ENCODE peak calls at places on chromosomes 1 and 21, in ten cellular contexts. One of them, this sample, is unnamed. For H3K4me1 and H3K9me3, the result is how much of the 10 kb centered on the place peaks cover.

GRCh38 chr1:225652726-225653462 is at the start of gene ENAH:
- DNase-seq in cardiac muscle cell: peak
- DNase-seq in thoracic aorta: peak
- DNase-seq in ovary: peak
- DNase-seq in heart left ventricle: peak
- DNase-seq in upper lobe of left lung: peak
- DNase-seq in ascending aorta: peak
- DNase-seq in CD8-positive, alpha-beta T cell: no peak
- DNase-seq in transverse colon: peak
- DNase-seq in MM.1S: peak
- DNase-seq in this sample: peak

GRCh38 chr1:54965624-54966340 is 14.6 kb upstream of the TMEM61 start:
- DNase-seq in cardiac muscle cell: peak
- DNase-seq in thoracic aorta: no peak
- DNase-seq in ovary: no peak
- DNase-seq in heart left ventricle: peak
- DNase-seq in upper lobe of left lung: no peak
- DNase-seq in ascending aorta: peak
- DNase-seq in CD8-positive, alpha-beta T cell: no peak
- DNase-seq in transverse colon: peak
- DNase-seq in MM.1S: peak
- DNase-seq in this sample: peak

GRCh38 chr1:38052750-38053415 is 6.3 kb upstream of the POU3F1 start:
- DNase-seq in cardiac muscle cell: no peak
- DNase-seq in thoracic aorta: no peak
- DNase-seq in ovary: no peak
- DNase-seq in heart left ventricle: no peak
- DNase-seq in upper lobe of left lung: no peak
- DNase-seq in ascending aorta: no peak
- DNase-seq in CD8-positive, alpha-beta T cell: no peak
- DNase-seq in transverse colon: no peak
- DNase-seq in MM.1S: no peak
- DNase-seq in this sample: no peak

GRCh38 chr1:204684551-204685235 is 845 bp downstream of the LRRN2 start:
- DNase-seq in cardiac muscle cell: peak
- DNase-seq in thoracic aorta: no peak
- DNase-seq in ovary: no peak
- DNase-seq in heart left ventricle: peak
- DNase-seq in upper lobe of left lung: peak
- DNase-seq in ascending aorta: no peak
- DNase-seq in CD8-positive, alpha-beta T cell: no peak
- DNase-seq in transverse colon: peak
- DNase-seq in MM.1S: no peak
- DNase-seq in this sample: no peak

GRCh38 chr1:41046347-41046775 is 24.8 kb upstream of the SLFNL1 start:
- DNase-seq in cardiac muscle cell: no peak
- DNase-seq in thoracic aorta: no peak
- DNase-seq in ovary: no peak
- DNase-seq in heart left ventricle: no peak
- DNase-seq in upper lobe of left lung: no peak
- DNase-seq in ascending aorta: no peak
- DNase-seq in CD8-positive, alpha-beta T cell: no peak
- DNase-seq in transverse colon: peak
- DNase-seq in MM.1S: no peak
- DNase-seq in this sample: no peak

GRCh38 chr1:40179496-40180089 is 18.4 kb downstream of the RLF start:
- DNase-seq in cardiac muscle cell: no peak
- DNase-seq in thoracic aorta: no peak
- DNase-seq in ovary: no peak
- DNase-seq in heart left ventricle: no peak
- DNase-seq in upper lobe of left lung: no peak
- DNase-seq in ascending aorta: no peak
- DNase-seq in CD8-positive, alpha-beta T cell: no peak
- DNase-seq in transverse colon: no peak
- DNase-seq in MM.1S: no peak
- DNase-seq in this sample: no peak

GRCh38 chr1:225691861-225692516 is 39.1 kb upstream of the ENAH start:
- DNase-seq in cardiac muscle cell: peak
- DNase-seq in thoracic aorta: no peak
- DNase-seq in ovary: no peak
- DNase-seq in heart left ventricle: no peak
- DNase-seq in upper lobe of left lung: no peak
- DNase-seq in ascending aorta: peak
- DNase-seq in CD8-positive, alpha-beta T cell: no peak
- DNase-seq in transverse colon: no peak
- DNase-seq in MM.1S: no peak
- DNase-seq in this sample: peak

GRCh38 chr1:154567386-154568164 is at the start of gene CHRNB2:
- DNase-seq in cardiac muscle cell: peak
- DNase-seq in thoracic aorta: no peak
- DNase-seq in ovary: peak
- DNase-seq in heart left ventricle: peak
- DNase-seq in upper lobe of left lung: peak
- DNase-seq in ascending aorta: no peak
- DNase-seq in CD8-positive, alpha-beta T cell: peak
- DNase-seq in transverse colon: peak
- DNase-seq in MM.1S: peak
- DNase-seq in this sample: no peak

GRCh38 chr1:115214098-115214497 is 124.0 kb downstream of the NGF start:
- DNase-seq in cardiac muscle cell: no peak
- DNase-seq in thoracic aorta: no peak
- DNase-seq in ovary: no peak
- DNase-seq in heart left ventricle: no peak
- DNase-seq in upper lobe of left lung: no peak
- DNase-seq in ascending aorta: no peak
- DNase-seq in CD8-positive, alpha-beta T cell: no peak
- DNase-seq in transverse colon: no peak
- DNase-seq in MM.1S: no peak
- DNase-seq in this sample: no peak

GRCh38 chr21:28215214-28215954 is 777.3 kb downstream of the LTN1 start:
- DNase-seq in cardiac muscle cell: peak
- DNase-seq in thoracic aorta: no peak
- DNase-seq in ovary: no peak
- DNase-seq in heart left ventricle: peak
- DNase-seq in upper lobe of left lung: no peak
- DNase-seq in ascending aorta: no peak
- DNase-seq in CD8-positive, alpha-beta T cell: no peak
- DNase-seq in transverse colon: no peak
- DNase-seq in MM.1S: no peak
- DNase-seq in this sample: no peak

DNA sequence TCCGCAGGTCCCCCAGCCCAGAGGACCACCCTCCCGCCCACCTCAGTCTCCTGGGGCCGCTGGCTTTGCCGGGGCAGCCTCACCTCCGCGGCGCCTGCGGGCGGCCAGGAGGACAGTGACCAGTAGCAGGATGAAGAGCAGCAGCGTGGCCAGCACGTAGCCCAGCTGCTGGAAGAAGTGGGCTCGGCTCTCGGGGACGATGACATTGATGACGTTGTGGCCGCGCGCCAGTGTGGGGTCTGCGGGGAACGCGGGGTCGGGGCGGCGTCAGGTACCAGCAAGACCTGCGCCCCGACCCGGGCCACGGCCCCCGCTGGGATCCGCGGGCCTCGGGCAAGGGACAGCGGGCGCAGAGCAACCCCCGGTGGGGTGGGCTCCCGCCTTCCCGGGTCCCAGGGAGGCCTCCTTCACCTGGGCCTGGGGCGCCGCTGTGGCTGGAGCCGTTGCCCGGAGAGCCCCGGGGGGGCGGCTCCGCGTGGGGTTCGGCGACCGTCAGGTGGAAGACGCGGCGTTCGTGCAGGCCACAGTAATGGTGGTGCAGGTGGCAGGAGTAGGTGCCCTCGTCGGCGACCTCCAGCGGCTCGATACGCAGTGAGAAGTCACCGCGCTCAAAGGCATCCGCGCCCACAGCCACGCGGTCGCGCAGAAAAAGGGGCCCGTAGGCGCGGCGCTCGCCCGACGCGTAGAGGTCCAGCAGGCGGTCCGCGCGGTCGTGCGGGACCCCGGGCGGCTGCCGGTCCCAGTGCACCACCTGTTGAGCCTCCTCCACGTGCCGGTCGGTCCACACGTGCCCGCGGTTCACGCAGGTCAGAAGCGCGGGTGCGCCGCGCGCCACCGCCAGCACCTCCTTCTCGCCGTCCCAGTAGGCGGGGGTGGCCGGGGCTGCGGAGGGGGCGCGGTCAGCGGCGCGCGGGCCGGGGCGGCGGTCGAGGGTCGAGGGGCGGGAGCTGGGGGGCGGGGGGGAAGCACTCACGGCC is 3.8 kb downstream of the MXRA8 start:
- DNase-seq in cardiac muscle cell: no peak
- DNase-seq in thoracic aorta: no peak
- DNase-seq in ovary: no peak
- DNase-seq in heart left ventricle: no peak
- DNase-seq in upper lobe of left lung: peak
- DNase-seq in ascending aorta: no peak
- DNase-seq in CD8-positive, alpha-beta T cell: no peak
- DNase-seq in transverse colon: no peak
- DNase-seq in MM.1S: no peak
- DNase-seq in this sample: no peak
- H3K4me1 ChIP-seq in cardiac muscle cell: under half
- H3K4me1 ChIP-seq in thoracic aorta: half or more
- H3K4me1 ChIP-seq in ovary: under half
- H3K4me1 ChIP-seq in heart left ventricle: under half
- H3K4me1 ChIP-seq in upper lobe of left lung: half or more
- H3K4me1 ChIP-seq in ascending aorta: under half
- H3K4me1 ChIP-seq in CD8-positive, alpha-beta T cell: under half
- H3K4me1 ChIP-seq in transverse colon: under half
- H3K4me1 ChIP-seq in MM.1S: under half
- H3K4me1 ChIP-seq in this sample: under half

GRCh38 chr21:40546657-40547056 is 300.3 kb downstream of the DSCAM start:
- DNase-seq in cardiac muscle cell: no peak
- DNase-seq in thoracic aorta: no peak
- DNase-seq in ovary: no peak
- DNase-seq in heart left ventricle: no peak
- DNase-seq in upper lobe of left lung: no peak
- DNase-seq in ascending aorta: no peak
- DNase-seq in CD8-positive, alpha-beta T cell: no peak
- DNase-seq in transverse colon: no peak
- DNase-seq in MM.1S: no peak
- DNase-seq in this sample: no peak
- H3K9me3 ChIP-seq in cardiac muscle cell: under half
- H3K9me3 ChIP-seq in thoracic aorta: under half
- H3K9me3 ChIP-seq in ovary: under half
- H3K9me3 ChIP-seq in heart left ventricle: under half
- H3K9me3 ChIP-seq in upper lobe of left lung: under half
- H3K9me3 ChIP-seq in ascending aorta: under half
- H3K9me3 ChIP-seq in CD8-positive, alpha-beta T cell: under half
- H3K9me3 ChIP-seq in transverse colon: under half
- H3K9me3 ChIP-seq in MM.1S: under half
- H3K9me3 ChIP-seq in this sample: under half

DNA sequence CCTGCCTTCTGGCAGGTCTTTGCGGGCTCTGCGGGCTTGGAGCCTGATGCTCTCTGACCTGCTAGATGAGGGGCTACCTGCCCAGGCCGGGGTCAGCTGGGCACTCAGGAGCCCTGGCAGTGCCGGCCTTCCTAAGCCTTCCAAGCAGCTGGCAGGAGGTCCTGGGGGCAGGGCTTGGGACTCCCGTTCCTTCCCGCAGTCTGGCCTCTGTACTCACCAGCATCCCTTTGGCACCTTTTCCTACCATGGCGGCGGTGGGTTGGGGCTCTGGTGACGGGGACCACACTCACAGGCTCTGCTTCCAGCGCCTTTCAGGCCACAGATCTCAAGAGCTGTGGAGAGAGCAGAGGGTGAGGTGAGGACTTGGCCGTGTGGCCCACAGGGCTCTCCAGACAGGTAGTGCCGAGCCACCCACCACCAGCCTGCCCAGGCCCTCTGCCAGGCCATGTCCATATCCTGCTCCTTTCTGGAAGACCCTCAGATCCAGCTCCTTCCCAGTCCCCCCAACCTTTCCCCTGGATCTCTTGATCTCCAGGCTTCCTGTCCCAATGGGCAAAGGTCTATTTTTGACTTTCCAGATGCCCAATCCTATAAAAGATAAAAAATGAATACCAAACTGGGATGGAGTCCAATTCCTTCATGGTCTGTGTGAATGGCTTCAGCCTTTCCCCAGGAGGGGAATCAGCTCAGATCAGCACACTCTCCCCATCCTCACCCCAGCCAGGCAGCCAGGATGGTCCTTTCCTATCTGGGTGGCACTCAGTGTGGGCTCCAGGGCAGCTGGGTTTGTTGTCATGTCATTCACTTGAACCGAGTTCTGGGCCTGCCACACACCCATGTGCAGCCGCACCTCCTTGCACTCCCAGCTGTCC is 7.0 kb downstream of the SLC6A9 start:
- DNase-seq in cardiac muscle cell: no peak
- DNase-seq in thoracic aorta: no peak
- DNase-seq in ovary: no peak
- DNase-seq in heart left ventricle: peak
- DNase-seq in upper lobe of left lung: no peak
- DNase-seq in ascending aorta: no peak
- DNase-seq in CD8-positive, alpha-beta T cell: no peak
- DNase-seq in transverse colon: no peak
- DNase-seq in MM.1S: no peak
- DNase-seq in this sample: no peak
- H3K4me1 ChIP-seq in cardiac muscle cell: under half
- H3K4me1 ChIP-seq in thoracic aorta: under half
- H3K4me1 ChIP-seq in ovary: under half
- H3K4me1 ChIP-seq in heart left ventricle: under half
- H3K4me1 ChIP-seq in upper lobe of left lung: under half
- H3K4me1 ChIP-seq in ascending aorta: under half
- H3K4me1 ChIP-seq in CD8-positive, alpha-beta T cell: under half
- H3K4me1 ChIP-seq in transverse colon: under half
- H3K4me1 ChIP-seq in MM.1S: under half
- H3K4me1 ChIP-seq in this sample: under half

GRCh38 chr1:49197081-49197480 is 420.4 kb upstream of the BEND5 start:
- DNase-seq in cardiac muscle cell: no peak
- DNase-seq in thoracic aorta: no peak
- DNase-seq in ovary: no peak
- DNase-seq in heart left ventricle: no peak
- DNase-seq in upper lobe of left lung: no peak
- DNase-seq in ascending aorta: no peak
- DNase-seq in CD8-positive, alpha-beta T cell: no peak
- DNase-seq in transverse colon: no peak
- DNase-seq in MM.1S: no peak
- DNase-seq in this sample: no peak

GRCh38 chr1:49200738-49201137 is 424.0 kb upstream of the BEND5 start:
- DNase-seq in cardiac muscle cell: no peak
- DNase-seq in thoracic aorta: no peak
- DNase-seq in ovary: no peak
- DNase-seq in heart left ventricle: no peak
- DNase-seq in upper lobe of left lung: no peak
- DNase-seq in ascending aorta: no peak
- DNase-seq in CD8-positive, alpha-beta T cell: no peak
- DNase-seq in transverse colon: no peak
- DNase-seq in MM.1S: no peak
- DNase-seq in this sample: no peak

DNA sequence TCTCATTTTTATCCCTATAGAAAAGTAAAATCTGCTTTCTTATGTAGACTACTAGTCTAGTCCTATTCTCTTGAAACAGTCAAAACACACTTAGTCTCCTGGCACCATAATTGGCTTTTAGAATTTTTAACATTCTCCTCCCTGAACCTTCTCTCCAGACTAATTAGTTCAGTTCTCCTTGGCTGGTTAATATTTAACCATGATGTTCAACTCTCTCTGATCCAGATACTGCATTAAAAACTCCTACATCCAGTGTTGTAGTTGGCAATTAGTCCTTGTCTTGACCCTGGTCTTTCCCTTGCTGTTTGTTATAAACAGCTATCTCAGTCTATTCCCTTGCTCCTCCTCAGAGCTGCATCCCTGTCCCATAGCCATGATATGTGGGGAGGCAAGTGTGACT is 422.9 kb upstream of the BEND5 start:
- DNase-seq in cardiac muscle cell: no peak
- DNase-seq in thoracic aorta: no peak
- DNase-seq in ovary: no peak
- DNase-seq in heart left ventricle: no peak
- DNase-seq in upper lobe of left lung: no peak
- DNase-seq in ascending aorta: no peak
- DNase-seq in CD8-positive, alpha-beta T cell: no peak
- DNase-seq in transverse colon: no peak
- DNase-seq in MM.1S: no peak
- DNase-seq in this sample: no peak
- H3K9me3 ChIP-seq in cardiac muscle cell: under half
- H3K9me3 ChIP-seq in thoracic aorta: under half
- H3K9me3 ChIP-seq in ovary: under half
- H3K9me3 ChIP-seq in heart left ventricle: under half
- H3K9me3 ChIP-seq in upper lobe of left lung: under half
- H3K9me3 ChIP-seq in ascending aorta: under half
- H3K9me3 ChIP-seq in CD8-positive, alpha-beta T cell: under half
- H3K9me3 ChIP-seq in transverse colon: under half
- H3K9me3 ChIP-seq in MM.1S: under half
- H3K9me3 ChIP-seq in this sample: under half

This sample was measured in SJSA1.